ENCODE peak calls at places on chromosomes 16 and 17, in seven cellular contexts. Z is ovary; S is stimulated activated CD4-positive, alpha-beta T cell treated with anti-CD3 and anti-CD28 coated beads, Interleukin-15, amount 100 ng/mL, for 1 hour; H is AG04450; G is HS-27A; Q is ascending aorta; B is stomach. O is an unnamed sample.

GRCh38 chr17:81241648-81242420 is 2.7 kb downstream of the NDUFAF8 start:
- DNase-seq in S (peak), Z (no peak), Q (peak), G (no peak), B (peak), H (no peak), O (no peak)

GRCh38 chr17:82231562-82232321 is 2.9 kb downstream of the SLC16A3 start:
- DNase-seq in B (peak), S (no peak), Z (peak), H (no peak), Q (peak), G (no peak), O (no peak)

GRCh38 chr17:37662358-37662757 is 19.1 kb upstream of the DDX52 start:
- DNase-seq in H (no peak), Q (no peak), B (no peak), G (no peak), Z (no peak), S (no peak), O (no peak)

GRCh38 chr17:55116440-55116914 is 147.9 kb downstream of the STXBP4 start:
- DNase-seq in Z (no peak), H (no peak), B (no peak), G (no peak), S (no peak), Q (no peak), O (no peak)

GRCh38 chr17:3896108-3897099 is 3.6 kb upstream of the CAMKK1 start:
- DNase-seq in Q (no peak), S (no peak), B (no peak), H (no peak), Z (peak), G (no peak), O (no peak)

GRCh38 chr17:64081802-64082799 is 47.8 kb downstream of the ERN1 start:
- DNase-seq in H (peak), S (no peak), G (no peak), Z (no peak), B (no peak), Q (no peak), O (no peak)

GRCh38 chr16:57801856-57802634 is at the start of gene KIFC3:
- DNase-seq in S (peak), Z (peak), Q (peak), H (no peak), G (no peak), B (peak), O (peak)

GRCh38 chr17:65918921-65919546 is 272.9 kb downstream of the CEP112 start:
- DNase-seq in B (no peak), Q (no peak), G (no peak), Z (peak), H (no peak), S (no peak), O (no peak)

GRCh38 chr17:15917439-15918027 is 27.4 kb upstream of the ADORA2B start:
- DNase-seq in Z (no peak), B (no peak), S (no peak), Q (no peak), H (no peak), G (no peak), O (no peak)

GRCh38 chr16:8796469-8797363 is 723 bp downstream of the TMEM186 start:
- DNase-seq in H (no peak), G (no peak), B (no peak), Z (no peak), Q (no peak), S (no peak), O (no peak)

GRCh38 chr16:35841632-35842031 is 2382.2 kb downstream of the TP53TG3F start:
- DNase-seq in Z (no peak), S (no peak), B (no peak), G (no peak), Q (no peak), H (no peak), O (no peak)

GRCh38 chr16:585351-585750 is 4.5 kb upstream of the RAB40C start:
- DNase-seq in Z (no peak), B (peak), G (no peak), S (no peak), H (no peak), Q (no peak), O (no peak)

GRCh38 chr17:35080536-35080935 is 17.0 kb upstream of the RFFL start:
- DNase-seq in Q (no peak), S (no peak), G (no peak), B (no peak), Z (no peak), H (no peak), O (no peak)

GRCh38 chr17:29170682-29171081 is 9.5 kb downstream of the MYO18A start:
- DNase-seq in Q (no peak), G (no peak), Z (no peak), B (no peak), H (no peak), S (no peak), O (no peak)

GRCh38 chr16:1793578-1794220 is at the start of gene IGFALS:
- DNase-seq in S (no peak), H (no peak), G (no peak), Q (no peak), Z (no peak), B (peak), O (no peak)

GRCh38 chr16:75727221-75727620 is 931 bp upstream of the CPHXL start:
- DNase-seq in G (no peak), H (no peak), B (no peak), S (no peak), Q (no peak), Z (no peak), O (no peak)

GRCh38 chr17:1312261-1312870 is 32.9 kb downstream of the TRARG1 start:
- DNase-seq in S (no peak), G (no peak), B (no peak), Z (no peak), Q (no peak), H (no peak), O (no peak)

GRCh38 chr16:4064950-4065352 is 51.3 kb downstream of the ADCY9 start:
- DNase-seq in H (no peak), G (no peak), B (no peak), Q (no peak), Z (no peak), S (no peak), O (no peak)

GRCh38 chr16:17828012-17828411 is 357.3 kb upstream of the XYLT1 start:
- DNase-seq in B (no peak), H (no peak), G (no peak), Q (no peak), S (no peak), Z (no peak), O (no peak)

GRCh38 chr16:803751-804075 is 3.2 kb upstream of the GNG13 start:
- DNase-seq in B (no peak), Z (no peak), H (no peak), G (no peak), S (no peak), Q (no peak), O (no peak)

GRCh38 chr17:37043201-37043600 is 94.4 kb downstream of the AATF start:
- DNase-seq in H (no peak), B (no peak), Q (no peak), G (no peak), Z (no peak), S (no peak), O (no peak)